ENCODE peak calls at places on chromosomes 2 and 18, in seven cellular contexts. One of them, this sample, is unnamed.

GRCh38 chr2:217929757-217930707 is 72.8 kb downstream of the TNS1 start:
- DNase-seq in SK-N-SH: no peak
- DNase-seq in K562: no peak
- DNase-seq in H1: no peak
- DNase-seq in HepG2: peak
- DNase-seq in HCT116: no peak
- DNase-seq in GM12878: no peak
- DNase-seq in this sample: no peak

GRCh38 chr18:49813071-49813320 is 337 bp downstream of the ACAA2 start:
- DNase-seq in SK-N-SH: no peak
- DNase-seq in K562: peak
- DNase-seq in H1: no peak
- DNase-seq in HepG2: peak
- DNase-seq in HCT116: no peak
- DNase-seq in GM12878: no peak
- DNase-seq in this sample: no peak

GRCh38 chr2:50223643-50224042 is 808.3 kb downstream of the NRXN1 start:
- DNase-seq in SK-N-SH: no peak
- DNase-seq in K562: no peak
- DNase-seq in H1: no peak
- DNase-seq in HepG2: no peak
- DNase-seq in HCT116: no peak
- DNase-seq in GM12878: no peak
- DNase-seq in this sample: no peak

GRCh38 chr2:88161446-88161845 is 8.7 kb upstream of the THNSL2 start:
- DNase-seq in SK-N-SH: no peak
- DNase-seq in K562: no peak
- DNase-seq in H1: no peak
- DNase-seq in HepG2: no peak
- DNase-seq in HCT116: no peak
- DNase-seq in GM12878: no peak
- DNase-seq in this sample: no peak

GRCh38 chr2:233449921-233450853 is 95.9 kb downstream of the DGKD start:
- DNase-seq in SK-N-SH: no peak
- DNase-seq in K562: no peak
- DNase-seq in H1: no peak
- DNase-seq in HepG2: no peak
- DNase-seq in HCT116: no peak
- DNase-seq in GM12878: no peak
- DNase-seq in this sample: no peak

GRCh38 chr18:62717059-62717849 is 1.9 kb downstream of the PHLPP1 start:
- DNase-seq in SK-N-SH: peak
- DNase-seq in K562: no peak
- DNase-seq in H1: no peak
- DNase-seq in HepG2: peak
- DNase-seq in HCT116: peak
- DNase-seq in GM12878: no peak
- DNase-seq in this sample: peak

GRCh38 chr2:55047677-55048299 is 2.5 kb downstream of the RTN4 start:
- DNase-seq in SK-N-SH: no peak
- DNase-seq in K562: no peak
- DNase-seq in H1: no peak
- DNase-seq in HepG2: peak
- DNase-seq in HCT116: no peak
- DNase-seq in GM12878: no peak
- DNase-seq in this sample: no peak

GRCh38 chr2:236646871-236647270 is 77.2 kb downstream of the ACKR3 start:
- DNase-seq in SK-N-SH: no peak
- DNase-seq in K562: no peak
- DNase-seq in H1: no peak
- DNase-seq in HepG2: no peak
- DNase-seq in HCT116: no peak
- DNase-seq in GM12878: no peak
- DNase-seq in this sample: no peak

GRCh38 chr2:159185401-159186130 is 100.9 kb downstream of the WDSUB1 start:
- DNase-seq in SK-N-SH: peak
- DNase-seq in K562: peak
- DNase-seq in H1: no peak
- DNase-seq in HepG2: peak
- DNase-seq in HCT116: peak
- DNase-seq in GM12878: peak
- DNase-seq in this sample: no peak

DNA sequence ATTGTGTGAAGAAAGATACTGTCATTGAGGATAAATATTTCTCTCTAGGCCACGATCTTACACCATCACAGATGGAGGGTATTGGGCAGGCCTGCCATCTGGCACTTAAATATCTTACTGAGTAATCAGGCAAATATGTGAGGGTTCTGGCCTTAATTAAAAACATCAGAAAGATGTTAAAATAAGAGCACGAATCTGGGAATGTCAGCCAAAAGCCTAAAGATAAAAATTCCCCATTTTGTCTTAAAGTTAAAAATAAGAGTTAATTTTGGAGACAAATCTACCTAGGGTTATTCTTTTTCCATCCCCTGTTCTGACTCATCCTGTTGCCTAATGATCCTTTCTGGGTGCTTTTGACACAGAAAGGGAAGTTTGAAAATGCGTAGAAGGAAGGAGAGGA is 121.0 kb downstream of the SUCLG1 start:
- DNase-seq in SK-N-SH: peak
- DNase-seq in K562: no peak
- DNase-seq in H1: no peak
- DNase-seq in HepG2: no peak
- DNase-seq in HCT116: no peak
- DNase-seq in GM12878: no peak
- DNase-seq in this sample: no peak
- TF ChIP-seq JUND in SK-N-SH: peak
- TF ChIP-seq JUND in K562: no peak
- TF ChIP-seq JUND in H1: no peak
- TF ChIP-seq JUND in HepG2: no peak
- TF ChIP-seq JUND in HCT116: no peak
- TF ChIP-seq JUND in GM12878: no peak
- TF ChIP-seq JUND in this sample: no peak

DNA sequence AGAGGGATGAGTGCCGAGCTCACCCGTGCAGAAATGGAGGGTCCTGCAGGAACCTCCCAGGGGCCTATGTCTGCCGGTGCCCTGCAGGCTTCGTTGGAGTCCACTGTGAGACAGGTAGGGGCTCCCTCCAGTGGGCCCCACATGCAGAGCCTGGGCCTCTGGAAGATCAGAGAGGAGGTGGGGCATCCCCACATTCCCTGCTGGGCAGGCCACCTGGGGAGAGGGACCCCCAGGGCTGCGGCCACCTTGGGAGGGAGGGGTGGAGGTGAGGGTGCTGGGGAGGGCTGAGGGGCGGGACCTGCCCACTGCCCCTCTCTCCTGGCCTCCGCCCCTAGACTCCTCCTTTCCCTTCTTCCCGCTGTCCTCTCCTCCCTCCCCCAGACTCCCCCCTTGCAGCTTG is 38.5 kb downstream of the MTERF4 start:
- DNase-seq in SK-N-SH: peak
- DNase-seq in K562: no peak
- DNase-seq in H1: no peak
- DNase-seq in HepG2: no peak
- DNase-seq in HCT116: no peak
- DNase-seq in GM12878: no peak
- DNase-seq in this sample: peak
- TF ChIP-seq JUND in SK-N-SH: no peak
- TF ChIP-seq JUND in K562: no peak
- TF ChIP-seq JUND in H1: no peak
- TF ChIP-seq JUND in HepG2: no peak
- TF ChIP-seq JUND in HCT116: no peak
- TF ChIP-seq JUND in GM12878: no peak
- TF ChIP-seq JUND in this sample: no peak

GRCh38 chr18:76468345-76469275 is 26.4 kb downstream of the ZNF516 start:
- DNase-seq in SK-N-SH: no peak
- DNase-seq in K562: no peak
- DNase-seq in H1: no peak
- DNase-seq in HepG2: no peak
- DNase-seq in HCT116: no peak
- DNase-seq in GM12878: no peak
- DNase-seq in this sample: no peak

GRCh38 chr18:76465630-76466409 is 29.2 kb downstream of the ZNF516 start:
- DNase-seq in SK-N-SH: no peak
- DNase-seq in K562: no peak
- DNase-seq in H1: no peak
- DNase-seq in HepG2: no peak
- DNase-seq in HCT116: no peak
- DNase-seq in GM12878: no peak
- DNase-seq in this sample: no peak

GRCh38 chr18:76464281-76465259 is 30.5 kb downstream of the ZNF516 start:
- DNase-seq in SK-N-SH: no peak
- DNase-seq in K562: no peak
- DNase-seq in H1: no peak
- DNase-seq in HepG2: no peak
- DNase-seq in HCT116: no peak
- DNase-seq in GM12878: no peak
- DNase-seq in this sample: no peak

GRCh38 chr18:76466410-76466991 is 28.5 kb downstream of the ZNF516 start:
- DNase-seq in SK-N-SH: no peak
- DNase-seq in K562: no peak
- DNase-seq in H1: peak
- DNase-seq in HepG2: no peak
- DNase-seq in HCT116: no peak
- DNase-seq in GM12878: no peak
- DNase-seq in this sample: no peak

GRCh38 chr18:76467371-76468190 is 27.5 kb downstream of the ZNF516 start:
- DNase-seq in SK-N-SH: peak
- DNase-seq in K562: no peak
- DNase-seq in H1: peak
- DNase-seq in HepG2: no peak
- DNase-seq in HCT116: no peak
- DNase-seq in GM12878: no peak
- DNase-seq in this sample: no peak
- TF ChIP-seq JUND in SK-N-SH: no peak
- TF ChIP-seq JUND in K562: no peak
- TF ChIP-seq JUND in H1: no peak
- TF ChIP-seq JUND in HepG2: no peak
- TF ChIP-seq JUND in HCT116: no peak
- TF ChIP-seq JUND in GM12878: no peak
- TF ChIP-seq JUND in this sample: no peak

GRCh38 chr2:111196435-111196834 is 75.7 kb downstream of the BCL2L11 start:
- DNase-seq in SK-N-SH: no peak
- DNase-seq in K562: no peak
- DNase-seq in H1: peak
- DNase-seq in HepG2: no peak
- DNase-seq in HCT116: no peak
- DNase-seq in GM12878: no peak
- DNase-seq in this sample: no peak
- TF ChIP-seq JUND in SK-N-SH: no peak
- TF ChIP-seq JUND in K562: no peak
- TF ChIP-seq JUND in H1: no peak
- TF ChIP-seq JUND in HepG2: no peak
- TF ChIP-seq JUND in HCT116: no peak
- TF ChIP-seq JUND in GM12878: no peak
- TF ChIP-seq JUND in this sample: no peak

GRCh38 chr18:41973989-41974388 is 19.0 kb downstream of the PIK3C3 start:
- DNase-seq in SK-N-SH: no peak
- DNase-seq in K562: no peak
- DNase-seq in H1: no peak
- DNase-seq in HepG2: no peak
- DNase-seq in HCT116: no peak
- DNase-seq in GM12878: no peak
- DNase-seq in this sample: no peak
- TF ChIP-seq JUND in SK-N-SH: no peak
- TF ChIP-seq JUND in K562: no peak
- TF ChIP-seq JUND in H1: no peak
- TF ChIP-seq JUND in HepG2: no peak
- TF ChIP-seq JUND in HCT116: no peak
- TF ChIP-seq JUND in GM12878: no peak
- TF ChIP-seq JUND in this sample: no peak

DNA sequence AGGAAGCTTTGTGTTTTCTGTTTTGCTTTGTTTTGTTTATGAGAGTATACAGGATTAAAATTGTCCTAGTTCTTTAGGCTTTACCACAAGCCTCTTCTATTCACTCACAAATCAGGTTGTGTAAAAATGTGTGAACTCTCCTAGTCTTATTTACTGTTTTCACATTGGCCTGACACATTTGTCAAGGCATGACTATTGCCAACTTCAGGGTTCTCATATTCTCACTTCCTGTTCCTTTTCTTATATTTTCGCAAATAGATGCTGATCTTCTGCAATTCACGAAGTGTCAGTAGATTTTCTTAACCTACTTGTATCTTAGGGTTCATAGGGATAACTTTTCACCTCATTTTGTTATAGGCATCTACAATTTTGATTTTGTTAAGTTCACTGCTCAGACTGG is 67.1 kb downstream of the CCDC102B start:
- DNase-seq in SK-N-SH: no peak
- DNase-seq in K562: no peak
- DNase-seq in H1: no peak
- DNase-seq in HepG2: no peak
- DNase-seq in HCT116: no peak
- DNase-seq in GM12878: no peak
- DNase-seq in this sample: no peak
- TF ChIP-seq JUND in SK-N-SH: no peak
- TF ChIP-seq JUND in K562: no peak
- TF ChIP-seq JUND in H1: no peak
- TF ChIP-seq JUND in HepG2: no peak
- TF ChIP-seq JUND in HCT116: no peak
- TF ChIP-seq JUND in GM12878: no peak
- TF ChIP-seq JUND in this sample: no peak

GRCh38 chr2:33126973-33127372 is 180.2 kb downstream of the LTBP1 start:
- DNase-seq in SK-N-SH: no peak
- DNase-seq in K562: no peak
- DNase-seq in H1: no peak
- DNase-seq in HepG2: no peak
- DNase-seq in HCT116: no peak
- DNase-seq in GM12878: no peak
- DNase-seq in this sample: no peak
- TF ChIP-seq JUND in SK-N-SH: peak
- TF ChIP-seq JUND in K562: no peak
- TF ChIP-seq JUND in H1: no peak
- TF ChIP-seq JUND in HepG2: no peak
- TF ChIP-seq JUND in HCT116: no peak
- TF ChIP-seq JUND in GM12878: no peak
- TF ChIP-seq JUND in this sample: no peak

GRCh38 chr2:230330725-230331124 is 3.7 kb downstream of the SP140L start:
- DNase-seq in SK-N-SH: no peak
- DNase-seq in K562: peak
- DNase-seq in H1: no peak
- DNase-seq in HepG2: no peak
- DNase-seq in HCT116: no peak
- DNase-seq in GM12878: no peak
- DNase-seq in this sample: no peak
- TF ChIP-seq JUND in SK-N-SH: peak
- TF ChIP-seq JUND in K562: peak
- TF ChIP-seq JUND in H1: no peak
- TF ChIP-seq JUND in HepG2: no peak
- TF ChIP-seq JUND in HCT116: no peak
- TF ChIP-seq JUND in GM12878: no peak
- TF ChIP-seq JUND in this sample: no peak

DNA sequence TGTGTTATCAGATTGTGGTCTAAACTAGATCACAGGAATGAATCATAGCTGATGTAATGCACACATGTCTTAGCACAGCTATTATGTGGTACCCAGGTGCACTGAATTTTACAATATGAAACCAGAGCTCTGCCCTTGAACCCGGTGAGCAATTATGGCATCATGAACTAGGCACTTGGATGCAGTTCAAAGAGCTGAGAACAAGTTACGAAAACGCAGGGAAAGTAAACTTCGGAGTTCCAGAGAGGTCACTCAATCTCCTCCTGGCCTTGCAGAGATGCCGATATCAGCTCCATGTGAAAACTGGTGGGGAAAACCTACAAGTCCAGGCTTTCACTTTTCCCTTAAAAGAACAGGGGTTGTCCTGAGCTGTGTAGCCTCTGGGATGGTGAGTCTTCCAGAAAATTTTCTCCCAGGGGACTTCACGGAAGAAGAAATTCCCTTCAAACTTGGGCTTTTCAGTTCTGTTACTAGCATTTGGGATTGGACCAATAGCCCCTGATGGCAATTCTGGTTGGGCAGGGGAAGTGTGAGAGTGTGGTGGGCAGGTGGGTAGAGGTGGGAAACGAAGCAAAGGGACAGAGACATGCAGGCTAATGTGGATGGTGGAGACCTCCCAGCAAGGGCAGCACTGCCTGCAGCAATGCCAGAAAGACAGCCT is 71.1 kb upstream of the SH3BP4 start:
- DNase-seq in SK-N-SH: no peak
- DNase-seq in K562: no peak
- DNase-seq in H1: no peak
- DNase-seq in HepG2: peak
- DNase-seq in HCT116: peak
- DNase-seq in GM12878: no peak
- DNase-seq in this sample: no peak
- TF ChIP-seq JUND in SK-N-SH: peak
- TF ChIP-seq JUND in K562: no peak
- TF ChIP-seq JUND in H1: no peak
- TF ChIP-seq JUND in HepG2: peak
- TF ChIP-seq JUND in HCT116: peak
- TF ChIP-seq JUND in GM12878: no peak
- TF ChIP-seq JUND in this sample: no peak

This sample was measured in T47D.